ENCODE peak calls at places on chromosomes 1 and 21, in ten cellular contexts. T is GM12865; J is LHCN-M2; Y is amniotic stem cell; Z is AG10803; Q is nucleus accumbens; D is NCI-H1694 treated with DMSO at 0.1 percent for 48 hours; S is NCI-H2081; U is stimulated activated CD8-positive, alpha-beta memory T cell treated with anti-CD3 and anti-CD28 coated beads, Interleukin-2, amount 100 ng/mL, for 1 hour; K is naive thymus-derived CD8-positive, alpha-beta T cell. G is an unnamed sample.

GRCh38 chr1:153805042-153805745 is 30.0 kb downstream of the SLC27A3 start:
- DNase-seq in T (peak), J (peak), D (peak), Z (peak), U (peak), Y (peak), S (no peak), Q (no peak), K (peak), G (no peak)

GRCh38 chr1:89149229-89149628 is 23.3 kb upstream of the GBP2 start:
- DNase-seq in Z (peak), S (no peak), U (no peak), Y (no peak), J (peak), D (no peak), K (no peak), Q (no peak), T (no peak), G (peak)

GRCh38 chr1:224498574-224499170 is 64.1 kb upstream of the WDR26 start:
- DNase-seq in T (peak), Z (peak), Q (no peak), D (peak), K (no peak), S (no peak), J (peak), U (no peak), Y (no peak), G (no peak)

GRCh38 chr1:114668784-114669561 is 876 bp downstream of the DENND2C start:
- DNase-seq in K (no peak), Q (no peak), U (no peak), Y (no peak), S (no peak), Z (peak), D (no peak), T (no peak), J (peak), G (no peak)

GRCh38 chr1:59071289-59071688 is 225.6 kb upstream of the FGGY start:
- DNase-seq in Q (no peak), Y (no peak), T (peak), U (no peak), Z (no peak), J (no peak), S (peak), D (no peak), K (no peak), G (no peak)

GRCh38 chr1:201778279-201779023 is 50.5 kb upstream of the IPO9 start:
- DNase-seq in D (no peak), T (no peak), U (no peak), Y (no peak), Q (no peak), Z (peak), K (no peak), J (no peak), S (no peak), G (no peak)

GRCh38 chr1:23984417-23985186 is 4.5 kb upstream of the SRSF10 start:
- DNase-seq in U (no peak), S (no peak), K (no peak), Q (no peak), T (no peak), Z (peak), D (no peak), J (peak), Y (no peak), G (no peak)

GRCh38 chr1:225921734-225922709 is 2.0 kb downstream of the PYCR2 start:
- DNase-seq in T (no peak), Z (peak), S (peak), J (no peak), Q (no peak), D (peak), K (no peak), Y (no peak), U (no peak), G (peak)

GRCh38 chr1:15411593-15412487 is 2.2 kb downstream of the EFHD2 start:
- DNase-seq in T (peak), Q (no peak), J (peak), Z (no peak), K (no peak), Y (no peak), D (no peak), S (no peak), U (no peak), G (no peak)

GRCh38 chr1:14946567-14947285 is 206.8 kb upstream of the TMEM51 start:
- DNase-seq in K (no peak), U (no peak), Q (no peak), D (no peak), S (no peak), J (peak), T (no peak), Z (peak), Y (peak), G (no peak)

GRCh38 chr1:58062635-58063034 is 483.9 kb downstream of the OMA1 start:
- DNase-seq in S (no peak), J (no peak), Z (peak), Y (no peak), U (no peak), D (no peak), K (no peak), T (no peak), Q (no peak), G (no peak)

GRCh38 chr1:227900571-227901051 is 47.1 kb downstream of the WNT9A start:
- DNase-seq in S (no peak), K (peak), J (no peak), Z (no peak), U (no peak), D (no peak), Q (no peak), Y (no peak), T (no peak), G (no peak)

GRCh38 chr1:90850925-90851710 is 134.0 kb upstream of the BARHL2 start:
- DNase-seq in T (peak), D (peak), K (peak), Z (peak), S (peak), J (peak), Q (peak), U (peak), Y (peak), G (no peak)

GRCh38 chr1:180267211-180267561 is 37.1 kb downstream of the LHX4 start:
- DNase-seq in D (no peak), S (no peak), Q (no peak), K (no peak), T (no peak), Y (no peak), Z (no peak), U (no peak), J (no peak), G (no peak)

GRCh38 chr1:31051611-31052010 is 13.9 kb downstream of the PUM1 start:
- DNase-seq in T (no peak), Y (no peak), U (no peak), D (no peak), Z (no peak), J (no peak), K (no peak), Q (no peak), S (no peak), G (no peak)

GRCh38 chr21:25572895-25573310 is 34.4 kb downstream of the MRPL39 start:
- DNase-seq in J (peak), K (no peak), D (no peak), T (peak), Q (no peak), Z (no peak), Y (no peak), U (no peak), S (no peak), G (no peak)

GRCh38 chr21:31837613-31838390 is 35.0 kb upstream of the HUNK start:
- DNase-seq in J (no peak), Z (no peak), Q (no peak), D (no peak), K (no peak), S (no peak), T (peak), Y (no peak), U (no peak), G (no peak)

GRCh38 chr1:27145934-27146354 is 9.0 kb downstream of the SLC9A1 start:
- DNase-seq in U (no peak), D (no peak), K (no peak), Q (no peak), S (no peak), Y (peak), T (no peak), J (peak), Z (peak), G (no peak)

GRCh38 chr1:1001057-1001630 is 1.2 kb upstream of the HES4 start:
- DNase-seq in D (no peak), Z (no peak), S (no peak), Y (no peak), T (no peak), Q (no peak), K (no peak), U (no peak), J (no peak), G (no peak)

GRCh38 chr1:218344814-218345672 is at the start of gene TGFB2:
- DNase-seq in K (no peak), D (no peak), Z (peak), Q (no peak), U (no peak), S (peak), Y (no peak), J (peak), T (peak), G (peak)

GRCh38 chr1:150009604-150010387 is 730 bp downstream of the OTUD7B start:
- DNase-seq in U (peak), T (peak), S (peak), J (peak), D (no peak), Q (no peak), K (peak), Z (peak), Y (peak), G (peak)

GRCh38 chr21:41564871-41565281 is 56.9 kb upstream of the TMPRSS2 start:
- DNase-seq in J (peak), T (peak), Z (peak), Y (peak), K (no peak), U (no peak), Q (no peak), S (no peak), D (no peak), G (no peak)

GRCh38 chr1:220119043-220119512 is 25.1 kb downstream of the IARS2 start:
- DNase-seq in D (no peak), Y (no peak), U (no peak), K (no peak), T (no peak), Q (no peak), J (no peak), S (no peak), Z (no peak), G (no peak)

GRCh38 chr1:19613075-19613748 is 30.9 kb upstream of the NBL1 start:
- DNase-seq in K (no peak), Y (no peak), S (no peak), Z (no peak), J (no peak), D (no peak), U (no peak), T (no peak), Q (no peak), G (no peak)

GRCh38 chr1:204335085-204335484 is 24.6 kb downstream of the PLEKHA6 start:
- DNase-seq in T (no peak), U (no peak), S (peak), Y (no peak), J (no peak), Z (no peak), K (no peak), Q (no peak), D (peak), G (no peak)

GRCh38 chr1:34479731-34480130 is 275.1 kb upstream of the GJB5 start:
- DNase-seq in U (no peak), Y (no peak), J (no peak), K (no peak), T (no peak), S (no peak), Z (no peak), D (no peak), Q (no peak), G (no peak)

GRCh38 chr1:18513995-18514394 is 33.3 kb downstream of the KLHDC7A start:
- DNase-seq in K (no peak), Z (no peak), D (no peak), U (no peak), Q (no peak), S (no peak), Y (no peak), T (no peak), J (no peak), G (no peak)

GRCh38 chr1:154157520-154158306 is 2.8 kb upstream of the NUP210L start:
- DNase-seq in S (no peak), T (peak), Z (no peak), U (peak), D (no peak), Q (no peak), J (no peak), K (peak), Y (no peak), G (no peak)

GRCh38 chr1:234963904-234964702 is 164.5 kb downstream of the TOMM20 start:
- DNase-seq in D (no peak), K (no peak), T (no peak), J (no peak), U (no peak), Z (no peak), Q (no peak), S (no peak), Y (no peak), G (no peak)

GRCh38 chr1:7430047-7430608 is 341.0 kb upstream of the VAMP3 start:
- DNase-seq in K (no peak), Q (no peak), T (no peak), S (no peak), Z (no peak), J (no peak), Y (no peak), D (no peak), U (no peak), G (no peak)

GRCh38 chr1:3423245-3423829 is 31.1 kb upstream of the ARHGEF16 start:
- DNase-seq in T (no peak), Y (no peak), J (no peak), Z (no peak), Q (no peak), K (no peak), S (no peak), D (no peak), U (no peak), G (no peak)

GRCh38 chr1:56169856-56170255 is 409.5 kb downstream of the PLPP3 start:
- DNase-seq in S (no peak), J (no peak), Z (peak), D (no peak), Q (no peak), T (no peak), K (no peak), U (no peak), Y (no peak), G (no peak)

GRCh38 chr1:33363470-33363861 is 42.6 kb upstream of the A3GALT2 start:
- DNase-seq in U (no peak), K (no peak), Z (no peak), Y (no peak), Q (peak), S (no peak), T (no peak), D (no peak), J (no peak), G (no peak)

GRCh38 chr1:109441105-109441504 is 14.9 kb upstream of the PSMA5 start:
- DNase-seq in D (no peak), Q (no peak), U (no peak), Z (peak), S (no peak), K (no peak), Y (no peak), T (no peak), J (peak), G (no peak)

GRCh38 chr21:42145569-42146250 is 73.2 kb upstream of the ABCG1 start:
- DNase-seq in Q (no peak), U (peak), T (peak), D (peak), K (peak), S (peak), Z (peak), J (peak), Y (peak), G (peak)

GRCh38 chr1:29800120-29800519 is 563.8 kb downstream of the PTPRU start:
- DNase-seq in D (no peak), S (no peak), T (no peak), U (no peak), J (no peak), Q (no peak), K (no peak), Y (no peak), Z (no peak), G (no peak)

GRCh38 chr1:218460367-218460766 is 115.2 kb downstream of the TGFB2 start:
- DNase-seq in Y (no peak), J (peak), D (no peak), Q (no peak), Z (peak), K (no peak), T (no peak), U (no peak), S (no peak), G (peak)

GRCh38 chr1:53553734-53554509 is 94.7 kb downstream of the DMRTB1 start:
- DNase-seq in Q (no peak), U (no peak), K (peak), Y (no peak), Z (no peak), T (peak), J (no peak), D (no peak), S (no peak), G (no peak)

GRCh38 chr1:193123751-193124150 is 1.9 kb downstream of the CDC73 start:
- DNase-seq in T (no peak), D (no peak), Z (no peak), Q (no peak), J (no peak), S (no peak), K (no peak), U (no peak), Y (no peak), G (no peak)